ENCODE peak calls at places on chromosomes 6 and 20, in ten cellular contexts. V, Z, D, N, K, W, I, Q, Y and H are unnamed samples.

GRCh38 chr20:47274449-47275108 is 81.9 kb downstream of the ZMYND8 start:
- DNase-seq in V (peak; percentile 95), Z (peak; percentile 93), D (no peak), N (no peak), K (peak; percentile 97), W (no peak), I (peak; percentile 94), Q (no peak), Y (no peak), H (no peak)

GRCh38 chr6:37418727-37419126 is 14.3 kb upstream of the CMTR1 start:
- DNase-seq in V (no peak), Z (no peak), D (no peak), N (no peak), K (no peak), W (no peak), I (no peak), Q (no peak), Y (no peak), H (no peak)

GRCh38 chr6:147954938-147955337 is 387.7 kb upstream of the SASH1 start:
- DNase-seq in V (peak; percentile 67), Z (no peak), D (no peak), N (no peak), K (no peak), W (no peak), I (peak; percentile 91), Q (no peak), Y (no peak), H (no peak)

GRCh38 chr6:33861722-33862121 is 57.9 kb upstream of the MLN start:
- DNase-seq in V (no peak), Z (no peak), D (no peak), N (no peak), K (no peak), W (no peak), I (no peak), Q (no peak), Y (no peak), H (no peak)

GRCh38 chr6:72218125-72218524 is 331.8 kb downstream of the RIMS1 start:
- DNase-seq in V (peak; percentile 13), Z (peak; percentile 43), D (peak; percentile 29), N (no peak), K (peak; percentile 15), W (no peak), I (peak; percentile 11), Q (no peak), Y (no peak), H (peak; percentile 44)

GRCh38 chr6:113995632-113996031 is 24.7 kb upstream of the HDAC2 start:
- DNase-seq in V (peak; percentile 91), Z (peak; percentile 91), D (peak; percentile 59), N (peak; percentile 11), K (peak; percentile 99), W (peak; percentile 61), I (peak; percentile 78), Q (no peak), Y (no peak), H (peak; percentile 68)

GRCh38 chr20:919491-919916 is 3.4 kb upstream of the ANGPT4 start:
- DNase-seq in V (no peak), Z (peak; percentile 44), D (no peak), N (no peak), K (no peak), W (no peak), I (no peak), Q (no peak), Y (no peak), H (no peak)

GRCh38 chr6:169811521-169812256 is 60.3 kb downstream of the ERMARD start:
- DNase-seq in V (no peak), Z (no peak), D (peak; percentile 15), N (no peak), K (no peak), W (no peak), I (no peak), Q (no peak), Y (no peak), H (no peak)

GRCh38 chr6:139135578-139136545 is 982 bp downstream of the HECA start:
- DNase-seq in V (no peak), Z (peak; percentile 29), D (peak; percentile 82), N (no peak), K (no peak), W (peak; percentile 75), I (peak; percentile 39), Q (peak; percentile 52), Y (peak; percentile 47), H (no peak)
- H3K4me3 ChIP-seq in V (peak overlapping the region; percentile 85), Z (peak overlapping the region; percentile 87), D (peak overlapping the region; percentile 77), N (peak overlapping the region; percentile 99), K (peak overlapping the region; percentile 79), W (peak overlapping the region; percentile 89), I (peak overlapping the region; percentile 93), Q (peak overlapping the region; percentile 98), Y (peak overlapping the region; percentile 86), H (peak overlapping the region; percentile 70)

GRCh38 chr6:7389162-7389450 is 436 bp downstream of the CAGE1 start:
- DNase-seq in V (peak; percentile 58), Z (peak; percentile 69), D (no peak), N (no peak), K (peak; percentile 73), W (peak; percentile 68), I (no peak), Q (no peak), Y (no peak), H (no peak)

GRCh38 chr6:7391244-7391643 is 1.6 kb downstream of the RIOK1 start:
- DNase-seq in V (no peak), Z (no peak), D (no peak), N (no peak), K (no peak), W (no peak), I (no peak), Q (no peak), Y (no peak), H (no peak)

GRCh38 chr6:7389451-7390217 is at the start of the genes CAGE1 and RIOK1:
- DNase-seq in V (peak; percentile 91), Z (peak; percentile 97), D (peak; percentile 96), N (peak; percentile 85), K (peak; percentile 95), W (peak; percentile 97), I (peak; percentile 97), Q (peak; percentile 92), Y (peak; percentile 94), H (peak; percentile 94)

GRCh38 chr6:7392402-7392801 is 2.8 kb downstream of the RIOK1 start:
- DNase-seq in V (no peak), Z (no peak), D (no peak), N (no peak), K (no peak), W (no peak), I (no peak), Q (no peak), Y (no peak), H (no peak)

DNA sequence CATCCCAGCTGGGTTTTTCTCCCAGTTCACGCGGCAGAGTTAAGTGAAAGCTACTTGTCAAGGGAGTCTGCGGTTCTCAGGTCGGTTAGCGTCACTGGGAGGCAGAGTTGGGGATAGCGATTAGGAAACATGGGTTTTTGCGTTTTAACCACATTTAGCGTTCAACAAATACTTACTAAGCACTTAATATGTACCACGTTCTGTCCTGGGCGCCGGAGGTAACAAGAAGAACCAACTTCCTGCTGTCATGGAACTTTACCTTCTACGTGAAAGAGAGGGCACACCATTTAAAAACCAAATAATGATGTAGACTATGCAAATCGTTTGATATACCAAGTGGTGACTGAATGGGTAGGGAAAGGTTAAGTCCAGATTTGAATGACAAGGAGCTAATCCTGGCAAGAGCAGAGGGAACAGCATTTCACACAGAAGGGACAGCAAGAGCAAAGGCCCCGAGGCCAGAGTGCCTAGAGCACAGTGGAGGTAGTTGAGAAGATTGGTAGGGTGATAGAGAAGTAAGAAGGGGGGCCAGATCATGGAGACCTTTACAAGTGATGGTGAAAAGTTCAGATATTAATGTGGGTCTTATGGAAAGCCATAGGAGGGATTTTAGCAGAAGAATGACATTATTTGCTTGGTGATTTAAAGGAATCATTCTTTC is 740 bp downstream of the RIOK1 start:
- DNase-seq in V (no peak), Z (no peak), D (no peak), N (no peak), K (no peak), W (no peak), I (no peak), Q (no peak), Y (no peak), H (no peak)
- TF ChIP-seq CTCF in V (peak; percentile 41), Z (no peak), D (no peak), N (no peak), K (no peak), W (no peak), I (no peak), Q (no peak), Y (peak; percentile 30), H (no peak)

GRCh38 chr6:39882567-39882953 is 51.7 kb downstream of the MOCS1 start:
- DNase-seq in V (no peak), Z (peak; percentile 99), D (no peak), N (no peak), K (peak; percentile 100), W (peak; percentile 48), I (no peak), Q (no peak), Y (no peak), H (no peak)

GRCh38 chr6:39876826-39877225 is 57.4 kb downstream of the MOCS1 start:
- DNase-seq in V (no peak), Z (peak; percentile 43), D (no peak), N (no peak), K (no peak), W (no peak), I (no peak), Q (no peak), Y (no peak), H (peak; percentile 20)

GRCh38 chr6:39879535-39879934 is 54.7 kb downstream of the MOCS1 start:
- DNase-seq in V (no peak), Z (peak; percentile 23), D (no peak), N (no peak), K (peak; percentile 49), W (no peak), I (no peak), Q (no peak), Y (no peak), H (no peak)

GRCh38 chr6:39881851-39882566 is 52.3 kb downstream of the MOCS1 start:
- DNase-seq in V (no peak), Z (peak; percentile 90), D (no peak), N (no peak), K (peak; percentile 95), W (no peak), I (no peak), Q (no peak), Y (no peak), H (peak; percentile 63)

DNA sequence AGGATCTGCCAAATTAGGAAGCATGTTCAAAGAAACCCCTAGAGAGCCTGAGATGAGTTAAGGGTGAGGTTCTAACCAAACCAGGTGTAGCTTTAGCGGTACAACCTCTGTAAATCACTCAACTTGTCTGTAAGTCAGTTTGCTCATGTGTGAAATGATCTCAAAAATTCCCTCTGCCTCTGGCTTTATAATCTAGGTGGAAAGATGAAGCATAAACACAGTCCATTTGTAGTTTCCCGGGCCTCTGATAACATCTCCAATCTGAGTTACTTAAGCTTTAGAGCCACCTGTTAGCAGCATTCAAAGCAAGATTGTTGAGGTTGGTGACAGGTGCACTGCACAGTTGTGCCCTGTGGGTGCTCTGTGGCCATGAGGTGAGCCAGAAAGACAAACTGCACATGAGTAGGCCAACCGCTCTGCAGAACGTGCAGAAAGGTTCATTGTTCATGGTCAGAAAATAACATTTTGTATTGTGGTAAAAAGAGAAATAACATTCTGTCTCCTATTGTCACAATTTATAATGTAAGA is 53.7 kb downstream of the MOCS1 start:
- DNase-seq in V (no peak), Z (no peak), D (no peak), N (no peak), K (no peak), W (no peak), I (no peak), Q (no peak), Y (no peak), H (no peak)
- H3K27ac ChIP-seq in V (no peak overlapping the region), Z (no peak overlapping the region), D (no peak overlapping the region), N (peak overlapping the region; percentile 95), K (no peak overlapping the region), W (peak overlapping the region; percentile 13), I (no peak overlapping the region), Q (no peak overlapping the region), Y (no peak overlapping the region), H (peak overlapping the region; percentile 90)

DNA sequence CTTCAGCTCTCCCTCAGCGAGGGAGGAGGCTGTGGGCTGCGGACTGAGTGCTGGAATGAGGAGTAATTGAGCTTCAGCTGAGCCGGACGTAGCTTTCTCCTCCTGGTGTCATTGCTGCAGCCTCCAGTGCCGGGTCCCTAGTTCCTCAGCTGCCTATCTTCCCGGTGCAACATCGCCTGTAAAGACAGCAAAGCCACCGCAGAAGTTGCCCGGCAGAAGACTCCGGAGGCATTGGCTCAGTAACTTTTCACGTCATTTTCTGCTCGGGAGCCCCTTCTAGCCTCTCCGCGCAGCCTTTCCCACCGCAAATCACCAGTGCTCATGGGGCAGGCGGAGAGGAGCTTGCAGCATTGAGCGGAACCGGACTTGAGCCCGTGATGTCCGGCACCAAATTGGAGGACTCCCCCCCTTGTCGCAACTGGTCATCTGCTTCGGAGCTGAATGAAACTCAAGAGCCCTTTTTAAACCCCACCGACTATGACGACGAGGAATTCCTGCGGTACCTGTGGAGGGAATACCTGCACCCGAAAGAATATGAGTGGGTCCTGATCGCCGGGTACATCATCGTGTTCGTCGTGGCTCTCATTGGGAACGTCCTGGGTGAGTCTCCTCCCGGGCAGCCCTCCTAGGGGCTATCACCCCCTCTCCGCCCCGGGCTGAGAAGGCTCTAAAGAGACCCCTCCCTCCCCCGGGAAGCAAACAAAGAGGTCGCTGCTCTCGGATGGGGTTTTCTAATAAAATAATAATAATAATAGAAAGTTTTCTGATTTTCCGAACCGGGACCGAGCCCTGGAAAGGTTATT is at the start of gene HCRTR2:
- DNase-seq in V (no peak), Z (peak; percentile 0), D (no peak), N (no peak), K (no peak), W (no peak), I (no peak), Q (no peak), Y (no peak), H (no peak)
- H3K4me3 ChIP-seq in V (no peak within 1 kb of the TSS), Z (peak within 1 kb of the TSS; percentile 1), D (no peak within 1 kb of the TSS), N (peak within 1 kb of the TSS; percentile 33), K (no peak within 1 kb of the TSS), W (peak within 1 kb of the TSS; percentile 41), I (no peak within 1 kb of the TSS), Q (no peak within 1 kb of the TSS), Y (no peak within 1 kb of the TSS), H (peak within 1 kb of the TSS; percentile 20)